ENCODE peak calls at places on chromosomes 11 and 22, in four cellular contexts. B, R, S and P are unnamed samples. For H3K4me1, the result is how much of the 10 kb centered on the place peaks cover.

GRCh38 chr11:100932474-100933100 is 197.0 kb downstream of the PGR start:
- DNase-seq in B (peak), R (no peak), S (no peak), P (peak)

GRCh38 chr11:1515082-1516060 is 28.8 kb upstream of the MOB2 start:
- DNase-seq in B (peak), R (peak), S (peak), P (peak)

GRCh38 chr11:60310407-60310998 is 16.6 kb upstream of the MS4A6E start:
- DNase-seq in B (no peak), R (no peak), S (no peak), P (no peak)

GRCh38 chr11:125141686-125142535 is 22.6 kb upstream of the PKNOX2 start:
- DNase-seq in B (peak), R (peak), S (peak), P (peak)

GRCh38 chr11:638616-639323 is 1.7 kb downstream of the DRD4 start:
- DNase-seq in B (no peak), R (no peak), S (no peak), P (peak)

GRCh38 chr11:21415566-21415965 is 746.2 kb downstream of the NELL1 start:
- DNase-seq in B (no peak), R (no peak), S (no peak), P (peak)

GRCh38 chr11:74035264-74035663 is 26.4 kb upstream of the UCP3 start:
- DNase-seq in B (no peak), R (no peak), S (no peak), P (no peak)

GRCh38 chr22:23216331-23217170 is 36.2 kb downstream of the BCR start:
- DNase-seq in B (no peak), R (no peak), S (no peak), P (no peak)

GRCh38 chr11:18731427-18731826 is 5.4 kb upstream of the IGSF22 start:
- DNase-seq in B (no peak), R (no peak), S (no peak), P (no peak)

GRCh38 chr22:44245867-44246266 is 65.1 kb downstream of the PARVG start:
- DNase-seq in B (no peak), R (no peak), S (no peak), P (no peak)

GRCh38 chr22:50683086-50683993 is 10.7 kb downstream of the SHANK3 start:
- DNase-seq in B (no peak), R (no peak), S (peak), P (no peak)

GRCh38 chr11:74877132-74877531 is 71.8 kb downstream of the XRRA1 start:
- DNase-seq in B (peak), R (no peak), S (no peak), P (peak)

GRCh38 chr11:422249-422656 is 7.5 kb upstream of the SIGIRR start:
- DNase-seq in B (peak), R (no peak), S (no peak), P (no peak)

DNA sequence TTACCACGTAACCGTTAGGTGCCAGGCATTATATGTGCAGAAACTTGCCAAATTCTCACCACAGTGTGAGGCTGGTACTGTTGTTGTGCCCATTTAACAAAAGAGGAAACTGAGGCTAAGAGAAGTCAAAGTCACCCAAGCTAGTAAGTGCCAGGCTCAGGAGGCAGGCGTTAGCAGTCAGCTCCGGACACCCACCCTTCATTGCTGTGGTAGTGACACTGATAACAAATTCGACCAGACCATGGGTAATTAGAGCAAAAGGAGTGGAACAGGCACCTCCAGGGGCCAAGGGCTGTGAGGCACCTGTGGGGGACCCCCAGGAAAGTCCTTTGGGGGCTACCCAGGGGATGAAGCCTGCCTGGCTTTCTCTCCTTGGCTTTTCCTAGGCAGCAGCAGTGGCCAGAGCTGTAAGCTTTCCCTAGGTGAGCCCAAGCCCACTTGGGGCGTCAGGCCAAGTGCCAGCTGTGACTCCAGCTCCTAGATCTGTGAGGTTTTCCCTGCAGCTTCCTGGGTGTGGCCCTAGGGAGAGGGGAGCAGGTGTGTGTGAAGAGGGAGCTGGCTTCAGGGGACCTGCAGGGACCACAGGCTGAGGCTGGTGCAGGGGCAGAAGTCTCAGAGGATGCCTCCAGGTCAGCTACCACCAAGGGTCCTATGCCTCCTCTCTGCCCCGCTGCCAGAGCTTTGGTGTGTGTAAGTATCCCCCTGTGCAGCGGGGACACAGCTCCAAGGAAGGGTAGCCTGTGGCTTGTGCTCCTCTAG is 19.7 kb upstream of the ALX4 start:
- DNase-seq in B (no peak), R (no peak), S (no peak), P (no peak)
- H3K27ac ChIP-seq in B (no peak), R (no peak), S (no peak), P (no peak)

GRCh38 chr11:133993921-133994320 is 37.2 kb upstream of the IGSF9B start:
- DNase-seq in B (no peak), R (no peak), S (no peak), P (no peak)

GRCh38 chr11:133997556-133997955 is 40.8 kb upstream of the IGSF9B start:
- DNase-seq in B (no peak), R (no peak), S (no peak), P (no peak)

GRCh38 chr11:133993107-133993506 is 36.3 kb upstream of the IGSF9B start:
- DNase-seq in B (no peak), R (no peak), S (no peak), P (no peak)

GRCh38 chr11:133996671-133997070 is 39.9 kb upstream of the IGSF9B start:
- DNase-seq in B (no peak), R (no peak), S (no peak), P (no peak)

DNA sequence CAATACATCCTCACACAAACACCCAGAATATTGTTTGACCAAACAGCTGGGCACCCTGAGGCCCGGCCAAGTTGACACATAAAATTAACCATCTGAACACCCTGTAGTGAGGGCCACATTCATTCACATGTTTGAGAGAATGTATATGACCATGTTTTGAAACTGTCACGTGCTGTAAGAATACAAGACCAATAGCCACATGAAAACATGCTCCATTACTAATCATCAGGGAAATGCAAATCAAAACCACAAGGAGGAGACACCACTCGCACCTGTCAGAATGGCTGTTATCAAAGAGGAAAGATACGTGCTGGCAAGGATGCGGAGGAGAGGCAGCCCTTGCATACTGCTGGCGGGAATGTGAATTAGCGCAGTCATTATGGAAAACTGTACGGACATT is 38.3 kb upstream of the IGSF9B start:
- DNase-seq in B (no peak), R (no peak), S (no peak), P (no peak)
- H3K4me1 ChIP-seq in B (under half), R (under half), S (under half), P (under half)

DNA sequence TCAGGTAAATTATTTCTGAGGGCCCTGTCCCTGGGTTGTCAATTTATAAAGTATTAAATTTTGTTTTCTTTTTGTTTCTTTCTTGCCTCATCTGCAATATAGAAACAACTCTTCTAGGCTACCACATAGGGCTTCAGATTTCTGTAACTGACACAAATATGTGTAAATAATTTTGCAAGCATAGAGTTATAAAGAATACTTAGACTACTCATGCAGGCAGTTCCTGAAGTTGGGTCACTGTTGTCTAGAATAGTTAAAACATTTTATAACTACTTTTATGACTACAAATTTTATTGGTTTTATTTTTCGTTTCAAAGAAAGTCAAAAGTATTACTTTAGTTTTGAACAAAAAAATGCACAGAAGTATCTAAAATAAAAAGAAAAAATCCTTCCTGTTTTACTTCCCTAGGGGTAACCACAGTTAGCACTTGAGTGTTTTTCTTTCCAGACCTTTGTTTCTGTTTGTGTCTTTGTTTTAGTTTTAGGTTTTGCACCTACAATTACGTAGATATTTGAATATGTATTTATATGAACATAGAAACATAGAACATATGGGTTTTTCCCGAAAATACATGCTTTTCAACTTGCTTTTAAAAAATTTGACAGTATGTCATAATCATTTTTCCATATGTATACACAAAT is 12.4 kb upstream of the TMEM123 start:
- DNase-seq in B (no peak), R (no peak), S (no peak), P (no peak)
- TF ChIP-seq CTCF in B (no peak), R (no peak), S (no peak), P (no peak)

GRCh38 chr11:123186291-123186690 is 8.8 kb downstream of the CLMP start:
- DNase-seq in B (no peak), R (no peak), S (no peak), P (no peak)
- H3K27ac ChIP-seq in B (no peak), R (no peak), S (peak), P (no peak)

DNA sequence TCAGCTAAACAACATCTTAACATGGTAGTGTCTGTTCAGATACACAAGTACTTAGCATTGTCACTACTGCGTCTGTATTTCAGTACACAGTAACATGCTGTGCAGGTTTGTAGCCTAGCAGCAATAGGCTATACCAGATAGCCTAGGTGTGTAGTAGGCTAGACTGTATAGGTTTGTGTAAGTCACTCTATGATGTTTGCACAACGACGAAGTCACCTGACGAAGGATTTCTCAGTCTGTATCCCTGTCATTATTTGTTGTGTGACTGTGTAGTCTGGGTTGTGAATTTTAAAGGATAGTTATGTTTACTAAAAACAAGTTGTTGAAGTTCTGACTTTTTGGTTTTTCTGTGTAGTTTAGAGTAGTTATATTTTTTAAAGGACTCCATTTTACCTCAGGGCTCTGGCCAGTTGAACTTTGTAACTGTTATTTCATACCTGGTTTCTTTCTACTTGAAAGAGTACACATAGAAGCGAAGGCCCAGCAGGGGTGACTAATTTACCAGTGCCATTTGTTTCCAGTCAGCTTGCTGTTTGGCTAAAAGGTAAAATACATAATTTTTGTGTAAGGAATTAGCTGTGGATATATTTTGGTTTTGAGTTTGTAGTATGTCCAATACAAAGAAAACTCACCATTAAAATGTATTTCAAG is 72.3 kb downstream of the PPP6R3 start:
- DNase-seq in B (no peak), R (no peak), S (no peak), P (no peak)
- H3K4me1 ChIP-seq in B (under half), R (under half), S (under half), P (under half)

GRCh38 chr22:36350751-36351594 is 36.8 kb downstream of the MYH9 start:
- DNase-seq in B (no peak), R (peak), S (no peak), P (no peak)
- TF ChIP-seq CTCF in B (no peak), R (peak), S (no peak), P (no peak)